ENCODE peak calls at places on chromosomes 1 and 21, in nine cellular contexts. P is activated CD4-positive, alpha-beta T cell treated with anti-CD3 and anti-CD28 coated beads, Interleukin-2, amount 50 U/mL, for 1 hour; J is COR-L47; I is stromal cell of bone marrow; Z is stimulated activated CD4-positive, alpha-beta T cell treated with anti-CD3 and anti-CD28 coated beads, TNF-alpha, amount 100 ng/mL, for 24 hours; U is HuH-7; B is NCI-H2029; R is head of caudate nucleus; M is heart right ventricle. Q is an unnamed sample.

GRCh38 chr1:106380772-106381171 is 675.7 kb upstream of the PRMT6 start:
- DNase-seq in P (no peak), J (no peak), I (no peak), Z (no peak), U (no peak), B (no peak), R (no peak), M (no peak), Q (no peak)

GRCh38 chr1:202221911-202222909 is 28.6 kb downstream of the LGR6 start:
- DNase-seq in P (no peak), J (peak; percentile 77), I (no peak), Z (no peak), U (no peak), B (no peak), R (no peak), M (no peak), Q (no peak)

GRCh38 chr1:208242829-208243521 is 1.2 kb downstream of the PLXNA2 start:
- DNase-seq in P (no peak), J (peak; percentile 20), I (no peak), Z (no peak), U (peak; percentile 35), B (no peak), R (no peak), M (no peak), Q (no peak)

GRCh38 chr1:213761845-213762407 is 225.8 kb upstream of the PROX1 start:
- DNase-seq in P (peak; percentile 37), J (no peak), I (no peak), Z (peak; percentile 26), U (no peak), B (no peak), R (no peak), M (no peak), Q (no peak)

GRCh38 chr1:178651742-178652141 is 73.3 kb upstream of the RALGPS2 start:
- DNase-seq in P (no peak), J (no peak), I (no peak), Z (no peak), U (no peak), B (no peak), R (peak; percentile 12), M (peak; percentile 45), Q (no peak)

GRCh38 chr1:225909477-225909876 is 14.6 kb downstream of the PYCR2 start:
- DNase-seq in P (no peak), J (no peak), I (no peak), Z (no peak), U (no peak), B (peak; percentile 46), R (no peak), M (no peak), Q (no peak)

GRCh38 chr21:16330340-16331319 is 600.8 kb downstream of the USP25 start:
- DNase-seq in P (no peak), J (peak; percentile 71), I (peak; percentile 63), Z (no peak), U (peak; percentile 5), B (peak; percentile 73), R (no peak), M (peak; percentile 65), Q (no peak)

GRCh38 chr1:154956557-154956956 is 658 bp upstream of the PBXIP1 start:
- DNase-seq in P (no peak), J (no peak), I (no peak), Z (no peak), U (no peak), B (no peak), R (peak; percentile 26), M (peak; percentile 48), Q (no peak)

GRCh38 chr1:154213274-154213673 is 7.1 kb upstream of the CFAP141 start:
- DNase-seq in P (no peak), J (no peak), I (peak; percentile 15), Z (no peak), U (no peak), B (no peak), R (no peak), M (no peak), Q (no peak)

GRCh38 chr1:162476620-162477019 is 21.0 kb upstream of the UHMK1 start:
- DNase-seq in P (no peak), J (no peak), I (no peak), Z (no peak), U (no peak), B (no peak), R (no peak), M (no peak), Q (no peak)

GRCh38 chr1:214004014-214004413 is 16.2 kb downstream of the PROX1 start:
- DNase-seq in P (no peak), J (no peak), I (no peak), Z (no peak), U (no peak), B (no peak), R (no peak), M (no peak), Q (no peak)

GRCh38 chr1:19384113-19384512 is 72.0 kb downstream of the SLC66A1 start:
- DNase-seq in P (no peak), J (peak; percentile 35), I (no peak), Z (no peak), U (no peak), B (peak; percentile 57), R (no peak), M (peak; percentile 60), Q (no peak)

GRCh38 chr1:92804721-92805169 is 19.8 kb upstream of the EVI5 start:
- DNase-seq in P (no peak), J (no peak), I (peak; percentile 62), Z (no peak), U (peak; percentile 36), B (no peak), R (peak; percentile 38), M (peak; percentile 73), Q (no peak)

GRCh38 chr1:172770081-172770480 is 111.2 kb downstream of the FASLG start:
- DNase-seq in P (no peak), J (no peak), I (no peak), Z (no peak), U (no peak), B (no peak), R (no peak), M (no peak), Q (no peak)

GRCh38 chr1:5164155-5164554 is 509.7 kb downstream of the AJAP1 start:
- DNase-seq in P (no peak), J (no peak), I (no peak), Z (no peak), U (no peak), B (no peak), R (no peak), M (no peak), Q (no peak)

GRCh38 chr1:203448521-203449061 is 27.0 kb upstream of the PRELP start:
- DNase-seq in P (no peak), J (peak; percentile 42), I (peak; percentile 33), Z (no peak), U (no peak), B (no peak), R (no peak), M (no peak), Q (no peak)

GRCh38 chr1:17190526-17190995 is 14.4 kb upstream of the PADI1 start:
- DNase-seq in P (no peak), J (no peak), I (no peak), Z (no peak), U (no peak), B (no peak), R (no peak), M (no peak), Q (no peak)

GRCh38 chr1:241902376-241903067 is 54.5 kb downstream of the EXO1 start:
- DNase-seq in P (no peak), J (no peak), I (peak; percentile 18), Z (no peak), U (no peak), B (no peak), R (no peak), M (peak; percentile 6), Q (no peak)

GRCh38 chr1:1596493-1597274 is 3.3 kb downstream of the FNDC10 start:
- DNase-seq in P (no peak), J (no peak), I (no peak), Z (no peak), U (no peak), B (no peak), R (no peak), M (no peak), Q (no peak)

GRCh38 chr21:32020551-32020950 is 147.7 kb downstream of the HUNK start:
- DNase-seq in P (no peak), J (no peak), I (no peak), Z (no peak), U (no peak), B (no peak), R (no peak), M (no peak), Q (no peak)

GRCh38 chr1:45299981-45300668 is 26.6 kb upstream of the HPDL start:
- DNase-seq in P (peak; percentile 20), J (peak; percentile 38), I (peak; percentile 53), Z (peak; percentile 22), U (peak; percentile 76), B (peak; percentile 92), R (peak; percentile 44), M (peak; percentile 34), Q (no peak)